ENCODE peak calls at places on chromosomes 13 and 19, in seven cellular contexts. One of them, this sample, is unnamed.

GRCh38 chr19:4088975-4089374 is 22.3 kb upstream of the ZBTB7A start:
- DNase-seq in A549: no peak
- DNase-seq in tibial nerve: no peak
- DNase-seq in esophagus squamous epithelium: no peak
- DNase-seq in endodermal cell: no peak
- DNase-seq in psoas muscle: no peak
- DNase-seq in heart right ventricle: no peak
- DNase-seq in this sample: no peak

GRCh38 chr19:8017808-8018207 is 12.4 kb upstream of the ELAVL1 start:
- DNase-seq in tibial nerve: no peak
- DNase-seq in A549: no peak
- DNase-seq in psoas muscle: no peak
- DNase-seq in endodermal cell: peak
- DNase-seq in heart right ventricle: no peak
- DNase-seq in esophagus squamous epithelium: no peak
- DNase-seq in this sample: no peak

GRCh38 chr13:102484329-102484728 is 82.5 kb upstream of the FGF14 start:
- DNase-seq in heart right ventricle: no peak
- DNase-seq in tibial nerve: no peak
- DNase-seq in A549: no peak
- DNase-seq in endodermal cell: no peak
- DNase-seq in esophagus squamous epithelium: no peak
- DNase-seq in psoas muscle: no peak
- DNase-seq in this sample: no peak

GRCh38 chr19:40090256-40091204 is at the start of gene ZNF780A:
- DNase-seq in tibial nerve: peak
- DNase-seq in A549: peak
- DNase-seq in endodermal cell: peak
- DNase-seq in psoas muscle: peak
- DNase-seq in heart right ventricle: peak
- DNase-seq in esophagus squamous epithelium: peak
- DNase-seq in this sample: peak

GRCh38 chr19:58553799-58554493 is 959 bp downstream of the CHMP2A start:
- DNase-seq in heart right ventricle: no peak
- DNase-seq in endodermal cell: peak
- DNase-seq in A549: no peak
- DNase-seq in esophagus squamous epithelium: no peak
- DNase-seq in psoas muscle: peak
- DNase-seq in tibial nerve: no peak
- DNase-seq in this sample: no peak

GRCh38 chr19:44753932-44754742 is 5.6 kb downstream of the BCL3 start:
- DNase-seq in endodermal cell: peak
- DNase-seq in heart right ventricle: peak
- DNase-seq in A549: peak
- DNase-seq in psoas muscle: peak
- DNase-seq in tibial nerve: peak
- DNase-seq in esophagus squamous epithelium: peak
- DNase-seq in this sample: peak

GRCh38 chr19:40803857-40804782 is 5.1 kb downstream of the EGLN2 start:
- DNase-seq in tibial nerve: no peak
- DNase-seq in esophagus squamous epithelium: peak
- DNase-seq in heart right ventricle: peak
- DNase-seq in A549: no peak
- DNase-seq in psoas muscle: no peak
- DNase-seq in endodermal cell: peak
- DNase-seq in this sample: no peak

GRCh38 chr19:51000981-51001380 is 423 bp downstream of the KLK8 start:
- DNase-seq in esophagus squamous epithelium: no peak
- DNase-seq in heart right ventricle: no peak
- DNase-seq in psoas muscle: no peak
- DNase-seq in A549: no peak
- DNase-seq in tibial nerve: no peak
- DNase-seq in endodermal cell: peak
- DNase-seq in this sample: no peak

GRCh38 chr19:38869160-38869835 is 8.8 kb downstream of the RINL start:
- DNase-seq in heart right ventricle: peak
- DNase-seq in esophagus squamous epithelium: no peak
- DNase-seq in A549: no peak
- DNase-seq in psoas muscle: no peak
- DNase-seq in tibial nerve: no peak
- DNase-seq in endodermal cell: no peak
- DNase-seq in this sample: no peak

GRCh38 chr19:4089400-4089908 is 22.8 kb upstream of the ZBTB7A start:
- DNase-seq in A549: no peak
- DNase-seq in tibial nerve: no peak
- DNase-seq in psoas muscle: peak
- DNase-seq in heart right ventricle: no peak
- DNase-seq in esophagus squamous epithelium: no peak
- DNase-seq in endodermal cell: no peak
- DNase-seq in this sample: no peak

GRCh38 chr19:58569191-58569942 is 3.8 kb downstream of the MZF1 start:
- DNase-seq in endodermal cell: no peak
- DNase-seq in tibial nerve: no peak
- DNase-seq in psoas muscle: no peak
- DNase-seq in esophagus squamous epithelium: no peak
- DNase-seq in heart right ventricle: no peak
- DNase-seq in A549: no peak
- DNase-seq in this sample: no peak

GRCh38 chr13:19955873-19956559 is 2.5 kb upstream of the ZMYM2 start:
- DNase-seq in esophagus squamous epithelium: no peak
- DNase-seq in A549: no peak
- DNase-seq in heart right ventricle: no peak
- DNase-seq in endodermal cell: no peak
- DNase-seq in tibial nerve: no peak
- DNase-seq in psoas muscle: no peak
- DNase-seq in this sample: no peak

GRCh38 chr13:107721436-107721835 is 493.9 kb downstream of the LIG4 start:
- DNase-seq in heart right ventricle: no peak
- DNase-seq in psoas muscle: no peak
- DNase-seq in endodermal cell: no peak
- DNase-seq in A549: no peak
- DNase-seq in tibial nerve: no peak
- DNase-seq in esophagus squamous epithelium: no peak
- DNase-seq in this sample: no peak

GRCh38 chr19:10424011-10424637 is 3.8 kb downstream of the PDE4A start:
- DNase-seq in esophagus squamous epithelium: no peak
- DNase-seq in tibial nerve: peak
- DNase-seq in psoas muscle: peak
- DNase-seq in endodermal cell: peak
- DNase-seq in heart right ventricle: peak
- DNase-seq in A549: peak
- DNase-seq in this sample: peak

GRCh38 chr19:3986260-3987041 is 1.2 kb upstream of the EEF2 start:
- DNase-seq in heart right ventricle: no peak
- DNase-seq in endodermal cell: peak
- DNase-seq in esophagus squamous epithelium: no peak
- DNase-seq in psoas muscle: no peak
- DNase-seq in A549: peak
- DNase-seq in tibial nerve: peak
- DNase-seq in this sample: no peak

GRCh38 chr13:113632706-113633484 is 25.1 kb downstream of the ATP4B start:
- DNase-seq in psoas muscle: peak
- DNase-seq in endodermal cell: no peak
- DNase-seq in tibial nerve: no peak
- DNase-seq in esophagus squamous epithelium: no peak
- DNase-seq in A549: no peak
- DNase-seq in heart right ventricle: no peak
- DNase-seq in this sample: no peak

GRCh38 chr13:50358221-50358620 is 343.0 kb downstream of the KCNRG start:
- DNase-seq in esophagus squamous epithelium: no peak
- DNase-seq in heart right ventricle: no peak
- DNase-seq in endodermal cell: no peak
- DNase-seq in tibial nerve: no peak
- DNase-seq in psoas muscle: no peak
- DNase-seq in A549: no peak
- DNase-seq in this sample: no peak

GRCh38 chr13:113209880-113210421 is 538 bp downstream of the CUL4A start:
- DNase-seq in endodermal cell: peak
- DNase-seq in psoas muscle: peak
- DNase-seq in A549: peak
- DNase-seq in tibial nerve: no peak
- DNase-seq in esophagus squamous epithelium: no peak
- DNase-seq in heart right ventricle: peak
- DNase-seq in this sample: peak

GRCh38 chr19:37654525-37654832 is 786 bp downstream of the ZFP30 start:
- DNase-seq in heart right ventricle: no peak
- DNase-seq in tibial nerve: no peak
- DNase-seq in psoas muscle: no peak
- DNase-seq in esophagus squamous epithelium: no peak
- DNase-seq in endodermal cell: no peak
- DNase-seq in A549: no peak
- DNase-seq in this sample: no peak

GRCh38 chr13:30441304-30441703 is 19.0 kb downstream of the UBE2L5 start:
- DNase-seq in heart right ventricle: no peak
- DNase-seq in endodermal cell: no peak
- DNase-seq in A549: no peak
- DNase-seq in psoas muscle: no peak
- DNase-seq in tibial nerve: no peak
- DNase-seq in esophagus squamous epithelium: no peak
- DNase-seq in this sample: no peak

GRCh38 chr13:27321619-27322385 is 51.2 kb downstream of the RASL11A start:
- DNase-seq in esophagus squamous epithelium: no peak
- DNase-seq in tibial nerve: no peak
- DNase-seq in endodermal cell: no peak
- DNase-seq in heart right ventricle: no peak
- DNase-seq in psoas muscle: no peak
- DNase-seq in A549: no peak
- DNase-seq in this sample: no peak

GRCh38 chr13:65724261-65724660 is 1505.9 kb downstream of the PCDH9 start:
- DNase-seq in psoas muscle: no peak
- DNase-seq in endodermal cell: no peak
- DNase-seq in heart right ventricle: no peak
- DNase-seq in A549: no peak
- DNase-seq in esophagus squamous epithelium: no peak
- DNase-seq in tibial nerve: no peak
- DNase-seq in this sample: no peak

DNA sequence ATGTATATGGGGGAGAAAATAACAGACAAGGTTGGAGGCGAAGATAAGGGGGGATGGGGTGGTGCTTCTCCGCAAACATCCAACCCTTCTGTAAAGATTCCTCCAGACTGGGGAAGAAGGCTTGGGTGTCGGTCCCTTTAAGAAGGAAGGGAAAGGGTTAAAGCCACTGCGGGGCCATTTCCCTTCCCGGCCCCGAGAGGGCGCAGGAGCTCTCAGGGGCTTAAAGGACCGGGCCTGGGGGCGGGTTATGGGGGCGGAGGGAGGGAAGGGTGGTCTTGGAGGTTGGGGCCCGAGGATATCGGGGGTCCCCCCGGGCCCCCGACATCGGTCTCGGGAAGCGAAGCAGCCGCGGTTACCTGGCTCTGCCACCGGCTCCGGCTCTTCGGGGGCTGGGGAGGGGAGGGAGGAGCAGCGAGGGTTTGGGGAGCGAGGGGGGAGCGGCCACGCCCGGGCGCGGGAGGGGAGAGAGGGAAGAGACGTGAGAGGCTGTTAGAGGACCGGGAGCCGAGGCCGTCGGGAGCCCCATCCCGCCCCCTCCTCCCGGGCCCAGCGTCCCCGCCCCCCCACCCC is 2.8 kb downstream of the TNNT1 start:
- DNase-seq in tibial nerve: no peak
- DNase-seq in endodermal cell: peak
- DNase-seq in esophagus squamous epithelium: no peak
- DNase-seq in heart right ventricle: no peak
- DNase-seq in psoas muscle: no peak
- DNase-seq in A549: peak
- DNase-seq in this sample: no peak
- TF ChIP-seq CTCF in tibial nerve: no peak
- TF ChIP-seq CTCF in endodermal cell: peak
- TF ChIP-seq CTCF in esophagus squamous epithelium: peak
- TF ChIP-seq CTCF in heart right ventricle: peak
- TF ChIP-seq CTCF in psoas muscle: peak
- TF ChIP-seq CTCF in A549: peak
- TF ChIP-seq CTCF in this sample: no peak

GRCh38 chr19:1098177-1099051 is 3.2 kb upstream of the POLR2E start:
- DNase-seq in endodermal cell: no peak
- DNase-seq in heart right ventricle: peak
- DNase-seq in esophagus squamous epithelium: no peak
- DNase-seq in psoas muscle: no peak
- DNase-seq in A549: peak
- DNase-seq in tibial nerve: no peak
- DNase-seq in this sample: no peak
- TF ChIP-seq CTCF in endodermal cell: no peak
- TF ChIP-seq CTCF in heart right ventricle: no peak
- TF ChIP-seq CTCF in esophagus squamous epithelium: no peak
- TF ChIP-seq CTCF in psoas muscle: no peak
- TF ChIP-seq CTCF in A549: no peak
- TF ChIP-seq CTCF in tibial nerve: no peak
- TF ChIP-seq CTCF in this sample: no peak

DNA sequence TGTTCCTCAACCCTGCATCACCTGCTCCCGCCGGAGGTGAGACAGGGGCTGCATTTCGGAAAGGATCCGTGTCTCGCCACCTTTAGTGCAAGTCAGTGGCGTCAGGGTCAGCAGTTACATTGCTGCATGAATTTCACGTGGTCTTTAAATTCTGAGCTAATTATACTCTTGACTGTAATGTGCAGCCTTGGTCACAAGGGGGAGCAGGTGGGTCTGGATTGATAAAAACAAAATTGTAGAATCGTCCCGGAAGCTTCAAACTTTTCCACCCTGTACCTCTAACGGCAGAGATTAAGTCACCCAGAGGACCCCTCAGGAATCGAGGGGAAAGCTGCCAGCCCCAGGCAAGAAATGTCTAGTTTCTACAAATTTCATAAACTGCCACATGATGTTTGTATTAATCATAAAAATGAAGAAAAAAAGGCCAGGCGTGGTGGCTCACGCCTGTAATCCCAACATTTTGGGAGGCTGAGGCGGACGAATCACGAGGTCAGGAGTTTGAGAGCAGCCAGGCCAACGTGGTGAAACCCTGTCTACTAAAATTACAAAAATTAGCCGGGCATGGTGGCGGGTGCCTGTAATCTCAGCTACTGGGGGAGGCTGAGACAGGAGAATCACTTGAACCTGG is 20.2 kb downstream of the BBC3 start:
- DNase-seq in tibial nerve: peak
- DNase-seq in endodermal cell: peak
- DNase-seq in A549: peak
- DNase-seq in esophagus squamous epithelium: no peak
- DNase-seq in heart right ventricle: peak
- DNase-seq in psoas muscle: peak
- DNase-seq in this sample: peak
- TF ChIP-seq CTCF in tibial nerve: peak
- TF ChIP-seq CTCF in endodermal cell: peak
- TF ChIP-seq CTCF in A549: peak
- TF ChIP-seq CTCF in esophagus squamous epithelium: peak
- TF ChIP-seq CTCF in heart right ventricle: peak
- TF ChIP-seq CTCF in psoas muscle: peak
- TF ChIP-seq CTCF in this sample: peak

DNA sequence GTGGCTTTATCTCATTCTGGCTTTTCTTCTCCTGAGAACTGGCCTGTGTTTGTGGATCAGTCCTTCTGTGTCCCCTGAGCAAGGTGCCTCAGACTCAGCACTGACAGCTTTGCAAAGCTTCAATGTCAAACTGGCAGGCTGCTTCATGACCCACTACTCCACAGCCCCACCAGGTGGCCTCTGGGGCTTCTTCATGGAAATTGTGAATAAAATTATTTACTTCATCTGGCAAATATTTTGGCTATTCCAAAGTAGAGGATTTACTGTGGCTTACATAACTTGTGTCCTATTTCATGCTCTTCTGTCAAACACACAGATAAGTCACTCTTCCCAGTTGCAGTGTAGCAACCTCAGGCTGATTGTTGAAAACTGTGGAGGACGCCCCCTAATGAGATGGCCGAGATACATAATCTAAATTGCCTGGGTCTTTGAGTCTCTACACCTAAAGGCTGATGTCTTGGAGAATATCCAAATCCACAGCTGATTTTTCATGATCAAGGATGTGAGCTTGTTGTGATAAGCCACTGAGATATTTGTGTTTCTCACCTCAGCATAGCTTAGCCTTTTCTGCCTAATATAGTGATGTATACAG is 721.9 kb upstream of the SLC10A2 start:
- DNase-seq in A549: no peak
- DNase-seq in heart right ventricle: peak
- DNase-seq in endodermal cell: peak
- DNase-seq in psoas muscle: no peak
- DNase-seq in tibial nerve: no peak
- DNase-seq in esophagus squamous epithelium: no peak
- DNase-seq in this sample: no peak
- TF ChIP-seq CTCF in A549: no peak
- TF ChIP-seq CTCF in heart right ventricle: peak
- TF ChIP-seq CTCF in endodermal cell: peak
- TF ChIP-seq CTCF in psoas muscle: no peak
- TF ChIP-seq CTCF in tibial nerve: no peak
- TF ChIP-seq CTCF in esophagus squamous epithelium: no peak
- TF ChIP-seq CTCF in this sample: no peak